ENCODE peak calls at places on chromosomes 7 and 10, in seven cellular contexts. One of them, this sample, is unnamed.

GRCh38 chr7:71206183-71206582 is 74.2 kb downstream of the GALNT17 start:
- DNase-seq in bronchial epithelial cell: no peak
- DNase-seq in GM06990: no peak
- DNase-seq in IMR-90: no peak
- DNase-seq in HCT116: no peak
- DNase-seq in fibroblast of pulmonary artery: no peak
- DNase-seq in brain microvascular endothelial cell: no peak
- DNase-seq in this sample: no peak

GRCh38 chr10:102522874-102523249 is 19.1 kb downstream of the SUFU start:
- DNase-seq in bronchial epithelial cell: no peak
- DNase-seq in GM06990: no peak
- DNase-seq in IMR-90: no peak
- DNase-seq in HCT116: no peak
- DNase-seq in fibroblast of pulmonary artery: no peak
- DNase-seq in brain microvascular endothelial cell: no peak
- DNase-seq in this sample: no peak

GRCh38 chr7:83148776-83149175 is 13.9 kb downstream of the PCLO start:
- DNase-seq in bronchial epithelial cell: peak
- DNase-seq in GM06990: no peak
- DNase-seq in IMR-90: no peak
- DNase-seq in HCT116: no peak
- DNase-seq in fibroblast of pulmonary artery: peak
- DNase-seq in brain microvascular endothelial cell: peak
- DNase-seq in this sample: peak

GRCh38 chr10:72557362-72557761 is 68.5 kb downstream of the MICU1 start:
- DNase-seq in bronchial epithelial cell: no peak
- DNase-seq in GM06990: no peak
- DNase-seq in IMR-90: peak
- DNase-seq in HCT116: no peak
- DNase-seq in fibroblast of pulmonary artery: peak
- DNase-seq in brain microvascular endothelial cell: peak
- DNase-seq in this sample: no peak

GRCh38 chr7:51786284-51786683 is 469.7 kb upstream of the COBL start:
- DNase-seq in bronchial epithelial cell: no peak
- DNase-seq in GM06990: no peak
- DNase-seq in IMR-90: no peak
- DNase-seq in HCT116: no peak
- DNase-seq in fibroblast of pulmonary artery: no peak
- DNase-seq in brain microvascular endothelial cell: no peak
- DNase-seq in this sample: no peak

GRCh38 chr7:70890147-70890969 is 241.6 kb upstream of the GALNT17 start:
- DNase-seq in bronchial epithelial cell: no peak
- DNase-seq in GM06990: peak
- DNase-seq in IMR-90: no peak
- DNase-seq in HCT116: no peak
- DNase-seq in fibroblast of pulmonary artery: no peak
- DNase-seq in brain microvascular endothelial cell: no peak
- DNase-seq in this sample: no peak

GRCh38 chr7:37068902-37069301 is 344.6 kb upstream of the AOAH start:
- DNase-seq in bronchial epithelial cell: no peak
- DNase-seq in GM06990: no peak
- DNase-seq in IMR-90: no peak
- DNase-seq in HCT116: no peak
- DNase-seq in fibroblast of pulmonary artery: no peak
- DNase-seq in brain microvascular endothelial cell: no peak
- DNase-seq in this sample: no peak

GRCh38 chr7:102300643-102301211 is 14.1 kb downstream of the SH2B2 start:
- DNase-seq in bronchial epithelial cell: no peak
- DNase-seq in GM06990: no peak
- DNase-seq in IMR-90: no peak
- DNase-seq in HCT116: no peak
- DNase-seq in fibroblast of pulmonary artery: no peak
- DNase-seq in brain microvascular endothelial cell: no peak
- DNase-seq in this sample: no peak

GRCh38 chr10:131090761-131091661 is 220.5 kb downstream of the TCERG1L start:
- DNase-seq in bronchial epithelial cell: no peak
- DNase-seq in GM06990: no peak
- DNase-seq in IMR-90: no peak
- DNase-seq in HCT116: no peak
- DNase-seq in fibroblast of pulmonary artery: no peak
- DNase-seq in brain microvascular endothelial cell: no peak
- DNase-seq in this sample: no peak

GRCh38 chr7:24722386-24723177 is 34.7 kb downstream of the GSDME start:
- DNase-seq in bronchial epithelial cell: no peak
- DNase-seq in GM06990: no peak
- DNase-seq in IMR-90: no peak
- DNase-seq in HCT116: no peak
- DNase-seq in fibroblast of pulmonary artery: peak
- DNase-seq in brain microvascular endothelial cell: peak
- DNase-seq in this sample: peak

GRCh38 chr10:71220689-71221540 is 8.5 kb downstream of the UNC5B start:
- DNase-seq in bronchial epithelial cell: no peak
- DNase-seq in GM06990: no peak
- DNase-seq in IMR-90: no peak
- DNase-seq in HCT116: no peak
- DNase-seq in fibroblast of pulmonary artery: no peak
- DNase-seq in brain microvascular endothelial cell: no peak
- DNase-seq in this sample: no peak

GRCh38 chr7:67387851-67388250 is 391.2 kb downstream of the TYW1 start:
- DNase-seq in bronchial epithelial cell: no peak
- DNase-seq in GM06990: no peak
- DNase-seq in IMR-90: no peak
- DNase-seq in HCT116: no peak
- DNase-seq in fibroblast of pulmonary artery: no peak
- DNase-seq in brain microvascular endothelial cell: no peak
- DNase-seq in this sample: no peak

GRCh38 chr10:88062385-88062784 is 199.0 kb downstream of the PTEN start:
- DNase-seq in bronchial epithelial cell: no peak
- DNase-seq in GM06990: no peak
- DNase-seq in IMR-90: peak
- DNase-seq in HCT116: no peak
- DNase-seq in fibroblast of pulmonary artery: no peak
- DNase-seq in brain microvascular endothelial cell: no peak
- DNase-seq in this sample: no peak

GRCh38 chr10:94042001-94042813 is 48.5 kb downstream of the PLCE1 start:
- DNase-seq in bronchial epithelial cell: peak
- DNase-seq in GM06990: no peak
- DNase-seq in IMR-90: peak
- DNase-seq in HCT116: peak
- DNase-seq in fibroblast of pulmonary artery: peak
- DNase-seq in brain microvascular endothelial cell: peak
- DNase-seq in this sample: peak

GRCh38 chr10:43222296-43222695 is 44.6 kb downstream of the RASGEF1A start:
- DNase-seq in bronchial epithelial cell: no peak
- DNase-seq in GM06990: no peak
- DNase-seq in IMR-90: no peak
- DNase-seq in HCT116: no peak
- DNase-seq in fibroblast of pulmonary artery: no peak
- DNase-seq in brain microvascular endothelial cell: no peak
- DNase-seq in this sample: no peak

GRCh38 chr10:127313996-127314700 is 117.8 kb upstream of the INSYN2A start:
- DNase-seq in bronchial epithelial cell: no peak
- DNase-seq in GM06990: no peak
- DNase-seq in IMR-90: no peak
- DNase-seq in HCT116: no peak
- DNase-seq in fibroblast of pulmonary artery: no peak
- DNase-seq in brain microvascular endothelial cell: no peak
- DNase-seq in this sample: no peak

GRCh38 chr7:9097565-9098060 is 664.2 kb downstream of the NXPH1 start:
- DNase-seq in bronchial epithelial cell: no peak
- DNase-seq in GM06990: no peak
- DNase-seq in IMR-90: no peak
- DNase-seq in HCT116: no peak
- DNase-seq in fibroblast of pulmonary artery: no peak
- DNase-seq in brain microvascular endothelial cell: no peak
- DNase-seq in this sample: no peak

GRCh38 chr7:151384776-151385625 is 24.8 kb downstream of the WDR86 start:
- DNase-seq in bronchial epithelial cell: no peak
- DNase-seq in GM06990: no peak
- DNase-seq in IMR-90: no peak
- DNase-seq in HCT116: no peak
- DNase-seq in fibroblast of pulmonary artery: no peak
- DNase-seq in brain microvascular endothelial cell: no peak
- DNase-seq in this sample: no peak

GRCh38 chr7:158354861-158355260 is 232.8 kb downstream of the PTPRN2 start:
- DNase-seq in bronchial epithelial cell: no peak
- DNase-seq in GM06990: no peak
- DNase-seq in IMR-90: no peak
- DNase-seq in HCT116: no peak
- DNase-seq in fibroblast of pulmonary artery: no peak
- DNase-seq in brain microvascular endothelial cell: no peak
- DNase-seq in this sample: no peak

GRCh38 chr10:45418859-45419672 is 45.0 kb downstream of the ALOX5 start:
- DNase-seq in bronchial epithelial cell: no peak
- DNase-seq in GM06990: peak
- DNase-seq in IMR-90: peak
- DNase-seq in HCT116: no peak
- DNase-seq in fibroblast of pulmonary artery: peak
- DNase-seq in brain microvascular endothelial cell: peak
- DNase-seq in this sample: peak

GRCh38 chr10:116553378-116553980 is 7.7 kb downstream of the PNLIP start:
- DNase-seq in bronchial epithelial cell: no peak
- DNase-seq in GM06990: no peak
- DNase-seq in IMR-90: no peak
- DNase-seq in HCT116: no peak
- DNase-seq in fibroblast of pulmonary artery: no peak
- DNase-seq in brain microvascular endothelial cell: no peak
- DNase-seq in this sample: peak

GRCh38 chr10:122374859-122375721 is 582 bp downstream of the PLEKHA1 start:
- DNase-seq in bronchial epithelial cell: peak
- DNase-seq in GM06990: peak
- DNase-seq in IMR-90: peak
- DNase-seq in HCT116: peak
- DNase-seq in fibroblast of pulmonary artery: peak
- DNase-seq in brain microvascular endothelial cell: peak
- DNase-seq in this sample: peak

GRCh38 chr10:121073743-121074142 is 222.6 kb downstream of the WDR11 start:
- DNase-seq in bronchial epithelial cell: no peak
- DNase-seq in GM06990: no peak
- DNase-seq in IMR-90: no peak
- DNase-seq in HCT116: no peak
- DNase-seq in fibroblast of pulmonary artery: no peak
- DNase-seq in brain microvascular endothelial cell: no peak
- DNase-seq in this sample: no peak

GRCh38 chr10:121065330-121065729 is 214.2 kb downstream of the WDR11 start:
- DNase-seq in bronchial epithelial cell: no peak
- DNase-seq in GM06990: no peak
- DNase-seq in IMR-90: no peak
- DNase-seq in HCT116: no peak
- DNase-seq in fibroblast of pulmonary artery: no peak
- DNase-seq in brain microvascular endothelial cell: no peak
- DNase-seq in this sample: no peak

GRCh38 chr10:121069061-121069850 is 218.1 kb downstream of the WDR11 start:
- DNase-seq in bronchial epithelial cell: peak
- DNase-seq in GM06990: peak
- DNase-seq in IMR-90: no peak
- DNase-seq in HCT116: peak
- DNase-seq in fibroblast of pulmonary artery: no peak
- DNase-seq in brain microvascular endothelial cell: no peak
- DNase-seq in this sample: peak

GRCh38 chr10:121070671-121071070 is 219.5 kb downstream of the WDR11 start:
- DNase-seq in bronchial epithelial cell: no peak
- DNase-seq in GM06990: no peak
- DNase-seq in IMR-90: no peak
- DNase-seq in HCT116: no peak
- DNase-seq in fibroblast of pulmonary artery: no peak
- DNase-seq in brain microvascular endothelial cell: no peak
- DNase-seq in this sample: no peak

GRCh38 chr10:121070257-121070656 is 219.1 kb downstream of the WDR11 start:
- DNase-seq in bronchial epithelial cell: peak
- DNase-seq in GM06990: no peak
- DNase-seq in IMR-90: no peak
- DNase-seq in HCT116: peak
- DNase-seq in fibroblast of pulmonary artery: no peak
- DNase-seq in brain microvascular endothelial cell: no peak
- DNase-seq in this sample: peak
- TF ChIP-seq CTCF in bronchial epithelial cell: peak
- TF ChIP-seq CTCF in GM06990: peak
- TF ChIP-seq CTCF in IMR-90: no peak
- TF ChIP-seq CTCF in HCT116: peak
- TF ChIP-seq CTCF in fibroblast of pulmonary artery: no peak
- TF ChIP-seq CTCF in brain microvascular endothelial cell: no peak
- TF ChIP-seq CTCF in this sample: peak

DNA sequence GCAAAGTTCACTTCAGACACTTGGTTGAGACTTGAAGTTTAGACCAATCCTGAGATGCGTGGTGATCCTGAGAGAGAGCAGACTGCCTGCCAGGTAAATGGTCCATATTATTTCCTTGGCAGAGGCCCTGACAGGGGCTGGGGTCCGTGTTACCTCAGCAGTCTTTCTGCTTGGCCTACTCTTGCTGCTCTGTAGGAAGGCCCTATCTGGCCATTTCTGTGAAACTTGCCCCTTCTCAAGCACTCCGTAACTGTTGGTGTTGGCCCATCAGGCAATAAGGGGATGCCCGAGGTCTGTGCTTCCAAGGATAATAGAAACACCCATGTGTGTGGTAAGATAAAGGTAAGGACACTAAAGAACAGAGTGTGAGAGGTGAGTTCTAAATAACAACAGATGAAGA is 20.0 kb downstream of the LOXL4 start:
- DNase-seq in bronchial epithelial cell: no peak
- DNase-seq in GM06990: no peak
- DNase-seq in IMR-90: no peak
- DNase-seq in HCT116: no peak
- DNase-seq in fibroblast of pulmonary artery: no peak
- DNase-seq in brain microvascular endothelial cell: no peak
- DNase-seq in this sample: no peak
- H3K4me3 ChIP-seq in bronchial epithelial cell: no peak
- H3K4me3 ChIP-seq in GM06990: no peak
- H3K4me3 ChIP-seq in IMR-90: no peak
- H3K4me3 ChIP-seq in HCT116: no peak
- H3K4me3 ChIP-seq in fibroblast of pulmonary artery: no peak
- H3K4me3 ChIP-seq in brain microvascular endothelial cell: no peak
- H3K4me3 ChIP-seq in this sample: no peak

DNA sequence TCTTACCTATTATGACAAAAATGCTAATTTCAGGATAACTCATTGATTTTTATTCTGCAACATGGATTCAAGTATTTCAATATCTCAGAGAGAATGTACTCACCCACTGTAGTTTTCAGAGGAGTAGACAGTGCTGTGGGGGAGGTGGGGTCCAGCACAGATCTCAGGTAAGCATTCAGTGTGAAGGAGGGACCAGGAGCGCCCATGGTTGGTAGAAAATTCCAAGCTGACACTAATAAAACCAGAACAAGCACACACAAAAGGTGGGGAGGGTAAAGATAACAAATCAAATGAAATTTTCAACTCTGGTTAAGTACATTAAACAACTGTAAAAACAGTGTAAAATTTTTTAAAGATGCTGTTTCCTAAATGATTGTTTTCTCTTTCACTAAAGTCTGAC is 205.6 kb upstream of the SLC26A5 start:
- DNase-seq in bronchial epithelial cell: no peak
- DNase-seq in GM06990: no peak
- DNase-seq in IMR-90: no peak
- DNase-seq in HCT116: no peak
- DNase-seq in fibroblast of pulmonary artery: no peak
- DNase-seq in brain microvascular endothelial cell: no peak
- DNase-seq in this sample: no peak
- TF ChIP-seq CTCF in bronchial epithelial cell: no peak
- TF ChIP-seq CTCF in GM06990: no peak
- TF ChIP-seq CTCF in IMR-90: no peak
- TF ChIP-seq CTCF in HCT116: no peak
- TF ChIP-seq CTCF in fibroblast of pulmonary artery: no peak
- TF ChIP-seq CTCF in brain microvascular endothelial cell: no peak
- TF ChIP-seq CTCF in this sample: no peak

GRCh38 chr10:123970207-123970926 is 78.8 kb upstream of the CPXM2 start:
- DNase-seq in bronchial epithelial cell: no peak
- DNase-seq in GM06990: no peak
- DNase-seq in IMR-90: no peak
- DNase-seq in HCT116: no peak
- DNase-seq in fibroblast of pulmonary artery: no peak
- DNase-seq in brain microvascular endothelial cell: no peak
- DNase-seq in this sample: no peak
- H3K4me3 ChIP-seq in bronchial epithelial cell: no peak
- H3K4me3 ChIP-seq in GM06990: no peak
- H3K4me3 ChIP-seq in IMR-90: no peak
- H3K4me3 ChIP-seq in HCT116: no peak
- H3K4me3 ChIP-seq in fibroblast of pulmonary artery: no peak
- H3K4me3 ChIP-seq in brain microvascular endothelial cell: no peak
- H3K4me3 ChIP-seq in this sample: no peak